ENCODE peak calls at places on chromosomes 4 and X, in ten cellular contexts. W is pancreas; U is COR-L47; Z is NCI-H345; L is DMS 273 treated with DMSO at 0.1 percent for 48 hours; X is RPMI8226; R is heart left ventricle; H is amniotic stem cell; S is CD8-positive, alpha-beta T cell; P is NCI-H1694 treated with DMSO at 0.1 percent for 48 hours. K is an unnamed sample.

GRCh38 chrX:30313322-30313721 is 4.1 kb upstream of the NR0B1 start:
- DNase-seq in X (no peak), L (no peak), U (peak), H (no peak), S (no peak), R (no peak), P (no peak), W (no peak), Z (peak), K (no peak)

GRCh38 chrX:148938348-148938747 is 437.9 kb downstream of the AFF2 start:
- DNase-seq in H (no peak), Z (no peak), P (no peak), R (no peak), X (no peak), W (no peak), S (no peak), U (no peak), L (no peak), K (no peak)

GRCh38 chr4:69708211-69708610 is 52.2 kb downstream of the SULT1B1 start:
- DNase-seq in P (no peak), Z (no peak), H (no peak), R (no peak), W (no peak), U (no peak), X (no peak), L (no peak), S (no peak), K (no peak)

GRCh38 chrX:71098951-71099506 is 3.4 kb downstream of the FOXO4 start:
- DNase-seq in X (no peak), H (no peak), R (no peak), U (no peak), W (no peak), L (no peak), Z (no peak), P (no peak), S (no peak), K (no peak)

GRCh38 chr4:73446336-73446938 is 10.4 kb downstream of the AFP start:
- DNase-seq in U (peak), P (peak), L (peak), Z (peak), S (no peak), H (peak), W (peak), X (peak), R (no peak), K (peak)

GRCh38 chr4:149785686-149786431 is 29.8 kb downstream of the IQCM start:
- DNase-seq in X (no peak), W (no peak), H (no peak), P (no peak), S (no peak), U (no peak), Z (no peak), R (no peak), L (no peak), K (no peak)

GRCh38 chr4:70712150-70712549 is 9.6 kb upstream of the RUFY3 start:
- DNase-seq in Z (no peak), W (no peak), X (no peak), U (no peak), S (no peak), P (no peak), L (no peak), R (no peak), H (no peak), K (no peak)

GRCh38 chrX:16666541-16666940 is 16.6 kb downstream of the S100G start:
- DNase-seq in R (no peak), L (no peak), X (no peak), W (no peak), S (no peak), U (no peak), H (no peak), P (no peak), Z (no peak), K (no peak)

GRCh38 chrX:151184705-151185104 is 8.3 kb downstream of the GPR50 start:
- DNase-seq in H (no peak), W (no peak), X (no peak), S (no peak), Z (no peak), U (no peak), P (no peak), L (no peak), R (no peak), K (no peak)

GRCh38 chr4:139743027-139743426 is 77.4 kb downstream of the MGST2 start:
- DNase-seq in H (no peak), X (no peak), R (no peak), W (no peak), Z (no peak), S (no peak), P (no peak), L (no peak), U (no peak), K (no peak)

GRCh38 chrX:106144755-106145639 is 23.1 kb upstream of the PWWP3B start:
- DNase-seq in Z (no peak), L (no peak), X (no peak), P (no peak), U (no peak), R (peak), W (peak), H (no peak), S (no peak), K (no peak)

GRCh38 chr4:37604464-37604863 is 81.7 kb downstream of the RELL1 start:
- DNase-seq in U (no peak), W (no peak), R (no peak), X (no peak), L (no peak), P (no peak), H (no peak), S (no peak), Z (no peak), K (peak)

GRCh38 chrX:154602226-154602625 is 16.9 kb downstream of the CTAG1B start:
- DNase-seq in X (no peak), H (no peak), P (no peak), Z (no peak), L (no peak), R (no peak), U (no peak), S (no peak), W (no peak), K (no peak)

GRCh38 chr4:1859389-1859753 is 3.4 kb upstream of the LETM1 start:
- DNase-seq in U (no peak), P (no peak), S (no peak), H (no peak), L (no peak), W (no peak), Z (no peak), X (no peak), R (no peak), K (no peak)

GRCh38 chr4:14857475-14857874 is 144.8 kb upstream of the CPEB2 start:
- DNase-seq in P (no peak), W (no peak), L (no peak), H (no peak), X (no peak), R (no peak), Z (no peak), U (no peak), S (no peak), K (no peak)

GRCh38 chr4:156948133-156948532 is 23.5 kb downstream of the PDGFC start:
- DNase-seq in Z (no peak), W (no peak), P (no peak), S (no peak), U (no peak), L (no peak), H (no peak), X (no peak), R (no peak), K (no peak)

GRCh38 chrX:47218920-47219815 is 687 bp downstream of the CDK16 start:
- DNase-seq in H (no peak), U (no peak), Z (peak), X (peak), R (peak), W (peak), L (no peak), P (no peak), S (peak), K (no peak)

GRCh38 chrX:48508400-48509244 is at the start of gene PORCN:
- DNase-seq in S (peak), P (no peak), H (peak), Z (peak), X (peak), L (no peak), W (peak), R (peak), U (no peak), K (peak)

GRCh38 chr4:142547974-142548373 is 298.1 kb downstream of the INPP4B start:
- DNase-seq in S (no peak), W (no peak), U (no peak), X (no peak), R (no peak), P (no peak), Z (no peak), H (no peak), L (no peak), K (no peak)

GRCh38 chr4:181525641-181526040 is 717.6 kb upstream of the TENM3 start:
- DNase-seq in W (no peak), L (no peak), R (no peak), X (no peak), Z (no peak), P (no peak), H (no peak), S (no peak), U (peak), K (no peak)

GRCh38 chr4:33302298-33302697 is 2582.1 kb downstream of the PCDH7 start:
- DNase-seq in U (no peak), L (no peak), P (no peak), W (no peak), R (no peak), Z (no peak), S (no peak), X (no peak), H (no peak), K (peak)

GRCh38 chrX:48864210-48864609 is 28.8 kb upstream of the PCSK1N start:
- DNase-seq in S (no peak), U (no peak), Z (no peak), R (no peak), P (no peak), H (no peak), W (no peak), L (no peak), X (no peak), K (no peak)

GRCh38 chr4:140686799-140687198 is 69.4 kb downstream of the TBC1D9 start:
- DNase-seq in S (no peak), Z (no peak), X (no peak), P (no peak), R (no peak), H (no peak), U (no peak), L (no peak), W (no peak), K (no peak)

GRCh38 chr4:89212666-89213381 is 94.8 kb downstream of the GPRIN3 start:
- DNase-seq in S (no peak), R (no peak), H (peak), U (no peak), P (no peak), Z (no peak), X (no peak), W (no peak), L (no peak), K (no peak)

GRCh38 chr4:69707807-69708206 is 52.6 kb downstream of the SULT1B1 start:
- DNase-seq in H (no peak), X (no peak), P (no peak), Z (no peak), L (no peak), S (no peak), R (no peak), U (no peak), W (no peak), K (no peak)

GRCh38 chr4:14294611-14295010 is 667.1 kb upstream of the BOD1L1 start:
- DNase-seq in L (no peak), R (no peak), Z (no peak), X (no peak), H (no peak), U (no peak), P (no peak), S (no peak), W (no peak), K (no peak)

GRCh38 chr4:164748375-164748774 is 5.6 kb upstream of the SMIM31 start:
- DNase-seq in S (no peak), P (peak), W (no peak), L (no peak), R (no peak), Z (no peak), U (no peak), X (no peak), H (no peak), K (no peak)

GRCh38 chrX:2552621-2553297 is 52.0 kb upstream of the DHRSX start:
- DNase-seq in S (no peak), L (no peak), R (no peak), X (no peak), W (no peak), P (no peak), Z (no peak), H (peak), U (no peak), K (no peak)

GRCh38 chr4:18398661-18399060 is 377.1 kb upstream of the LCORL start:
- DNase-seq in W (no peak), H (no peak), P (no peak), Z (peak), U (peak), X (no peak), S (no peak), R (no peak), L (no peak), K (no peak)

GRCh38 chrX:49073641-49074575 is at the start of gene PRAF2:
- DNase-seq in W (peak), P (peak), X (peak), S (peak), U (peak), Z (peak), R (peak), H (peak), L (peak), K (peak)

GRCh38 chrX:39818750-39819149 is 279.0 kb downstream of the BCOR start:
- DNase-seq in S (no peak), R (no peak), W (no peak), P (no peak), Z (no peak), L (no peak), U (no peak), H (no peak), X (no peak), K (no peak)

GRCh38 chr4:38815879-38816782 is 11.5 kb upstream of the TLR1 start:
- DNase-seq in P (no peak), Z (no peak), X (peak), H (no peak), W (no peak), U (no peak), R (no peak), L (no peak), S (no peak), K (peak)

GRCh38 chr4:117134386-117134785 is 49.0 kb upstream of the TRAM1L1 start:
- DNase-seq in Z (peak), U (peak), X (peak), L (peak), H (peak), S (no peak), R (no peak), W (no peak), P (peak), K (peak)

GRCh38 chr4:57373971-57374370 is 263.8 kb upstream of the IGFBP7 start:
- DNase-seq in P (no peak), S (no peak), L (no peak), X (no peak), R (no peak), U (no peak), W (no peak), H (no peak), Z (no peak), K (no peak)

GRCh38 chr4:181504846-181505374 is 738.3 kb upstream of the TENM3 start:
- DNase-seq in W (no peak), U (peak), X (no peak), Z (no peak), P (no peak), H (no peak), R (no peak), S (no peak), L (no peak), K (no peak)

GRCh38 chr4:85780664-85781063 is 305.7 kb downstream of the ARHGAP24 start:
- DNase-seq in R (no peak), U (no peak), Z (no peak), W (no peak), L (no peak), P (no peak), S (no peak), X (peak), H (no peak), K (no peak)